ENCODE peak calls at places on chromosomes 5 and 9, in four cellular contexts. N is A549, T is upper lobe of right lung, S is keratinocyte. Q is an unnamed sample.

GRCh38 chr9:9917400-9917799 is 695.4 kb downstream of the PTPRD start:
- DNase-seq in N (no peak), T (no peak), S (no peak), Q (no peak)

GRCh38 chr5:178453224-178453623 is 137.0 kb downstream of the COL23A1 start:
- DNase-seq in N (no peak), T (peak), S (no peak), Q (no peak)

GRCh38 chr9:710951-711745 is 130.3 kb upstream of the DMRT1 start:
- DNase-seq in N (no peak), T (no peak), S (no peak), Q (no peak)

GRCh38 chr9:95506438-95506691 is 10.4 kb downstream of the PTCH1 start:
- DNase-seq in N (peak), T (no peak), S (no peak), Q (peak)

GRCh38 chr5:127813633-127814171 is 110.5 kb downstream of the CCDC192 start:
- DNase-seq in N (peak), T (no peak), S (peak), Q (no peak)

GRCh38 chr9:7780261-7780988 is 19.2 kb downstream of the DMAC1 start:
- DNase-seq in N (no peak), T (no peak), S (no peak), Q (no peak)

GRCh38 chr9:129289883-129290282 is 111.8 kb upstream of the IER5L start:
- DNase-seq in N (no peak), T (peak), S (no peak), Q (no peak)

GRCh38 chr9:40913928-40914673 is 214.4 kb downstream of the FOXD4L6 start:
- DNase-seq in N (no peak), T (no peak), S (no peak), Q (no peak)

GRCh38 chr5:2508514-2508913 is 243.0 kb downstream of the IRX2 start:
- DNase-seq in N (no peak), T (no peak), S (no peak), Q (no peak)

GRCh38 chr5:7754997-7755596 is 95.8 kb downstream of the CFAP90 start:
- DNase-seq in N (peak), T (peak), S (peak), Q (peak)

GRCh38 chr5:41966706-41967105 is 41.6 kb downstream of the FBXO4 start:
- DNase-seq in N (no peak), T (no peak), S (no peak), Q (no peak)

GRCh38 chr5:122517091-122517490 is 205.1 kb downstream of the SNCAIP start:
- DNase-seq in N (no peak), T (no peak), S (no peak), Q (no peak)

GRCh38 chr5:115543365-115543700 is 1.2 kb downstream of the FEM1C start:
- DNase-seq in N (no peak), T (no peak), S (no peak), Q (no peak)

GRCh38 chr9:133127340-133127981 is 6.4 kb upstream of the RALGDS start:
- DNase-seq in N (no peak), T (peak), S (no peak), Q (no peak)

GRCh38 chr5:30930736-30931135 is 262.8 kb upstream of the CDH6 start:
- DNase-seq in N (no peak), T (no peak), S (no peak), Q (no peak)

GRCh38 chr5:64612349-64612961 is 77.8 kb upstream of the SHISAL2B start:
- DNase-seq in N (peak), T (no peak), S (no peak), Q (peak)

GRCh38 chr5:14593326-14594036 is 11.9 kb downstream of the OTULINL start:
- DNase-seq in N (no peak), T (no peak), S (no peak), Q (no peak)

GRCh38 chr5:98769006-98769255 is 4.5 kb upstream of the RGMB start:
- DNase-seq in N (no peak), T (peak), S (no peak), Q (peak)

GRCh38 chr5:53194086-53194485 is 84.5 kb upstream of the MOCS2 start:
- DNase-seq in N (no peak), T (no peak), S (no peak), Q (no peak)

GRCh38 chr5:8685704-8686103 is 816.8 kb downstream of the MTRR start:
- DNase-seq in N (no peak), T (no peak), S (no peak), Q (no peak)

GRCh38 chr5:109560554-109560953 is 129.2 kb upstream of the MAN2A1 start:
- DNase-seq in N (no peak), T (no peak), S (no peak), Q (no peak)

GRCh38 chr5:109563692-109564091 is 126.0 kb upstream of the MAN2A1 start:
- DNase-seq in N (no peak), T (no peak), S (no peak), Q (no peak)

GRCh38 chr5:109566361-109566760 is 123.4 kb upstream of the MAN2A1 start:
- DNase-seq in N (no peak), T (no peak), S (peak), Q (no peak)

GRCh38 chr5:109561447-109561846 is 128.3 kb upstream of the MAN2A1 start:
- DNase-seq in N (no peak), T (no peak), S (no peak), Q (no peak)

GRCh38 chr5:109563189-109563588 is 126.5 kb upstream of the MAN2A1 start:
- DNase-seq in N (no peak), T (no peak), S (no peak), Q (no peak)
- TF ChIP-seq CTCF in N (no peak), T (no peak), S (no peak), Q (no peak)

GRCh38 chr5:172722309-172722815 is 48.6 kb downstream of the DUSP1 start:
- DNase-seq in N (no peak), T (no peak), S (no peak), Q (no peak)
- TF ChIP-seq CTCF in N (no peak), T (no peak), S (no peak), Q (no peak)

DNA sequence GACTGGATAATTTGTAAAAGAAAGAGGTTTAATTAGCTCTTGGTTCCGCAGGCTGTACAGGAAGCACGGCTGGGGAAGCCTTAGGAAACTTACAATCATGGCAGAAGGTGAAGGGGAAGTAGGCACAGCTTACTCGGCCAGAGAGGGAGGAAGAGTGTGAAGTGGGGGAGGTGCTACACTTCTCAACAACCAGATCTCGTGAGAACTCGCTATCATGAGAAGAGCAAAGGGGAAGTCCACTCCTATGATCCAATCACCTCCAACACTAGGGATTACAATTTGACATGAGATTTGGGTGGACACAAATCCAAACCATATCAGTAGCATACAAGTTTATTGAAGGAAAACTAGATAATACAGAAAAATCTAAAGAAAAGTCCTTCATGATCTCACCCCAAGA is 39.9 kb downstream of the NEURL1B start:
- DNase-seq in N (no peak), T (no peak), S (no peak), Q (no peak)
- TF ChIP-seq CTCF in N (no peak), T (no peak), S (no peak), Q (no peak)

DNA sequence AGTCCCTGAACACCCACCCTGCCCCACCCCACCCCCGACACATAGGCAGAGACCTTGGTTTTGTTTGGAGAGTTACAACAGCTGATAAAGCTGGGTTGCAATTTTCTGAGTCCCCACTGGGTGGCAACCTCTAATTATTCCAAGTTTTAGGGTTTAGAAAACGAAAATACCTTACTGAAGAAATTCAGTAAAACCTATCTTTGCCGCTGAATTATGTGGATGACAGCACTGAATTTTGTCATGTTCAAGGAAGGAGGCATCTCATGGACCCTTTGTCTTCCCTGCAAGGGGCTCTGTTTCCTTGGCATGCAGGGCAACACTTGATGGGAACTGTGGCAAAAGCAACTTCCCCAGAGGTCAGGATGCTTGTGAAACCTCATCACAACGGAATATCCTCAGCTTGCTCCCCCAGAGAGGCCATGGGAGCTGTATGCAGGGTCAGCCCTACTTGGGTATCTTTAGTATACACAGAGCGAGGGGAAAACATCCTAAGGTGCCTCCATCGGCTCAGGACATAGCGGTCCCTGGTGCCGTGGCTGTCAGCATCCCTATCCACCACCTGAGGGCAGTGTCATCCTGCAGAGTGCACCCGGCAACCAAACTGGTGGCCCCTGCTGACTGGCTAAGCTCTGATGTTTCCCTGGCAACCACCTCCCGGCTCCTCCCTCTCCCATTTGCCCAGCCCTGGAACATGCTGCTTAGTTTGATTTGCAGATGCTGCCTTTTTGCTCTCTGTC is 123.1 kb downstream of the RXRA start:
- DNase-seq in N (peak), T (peak), S (peak), Q (peak)
- TF ChIP-seq CTCF in N (peak), T (peak), S (peak), Q (peak)

GRCh38 chr9:5866685-5867084 is 24.0 kb upstream of the MLANA start:
- DNase-seq in N (no peak), T (no peak), S (no peak), Q (no peak)
- TF ChIP-seq CTCF in N (no peak), T (no peak), S (no peak), Q (no peak)

GRCh38 chr5:88683506-88684135 is 199.4 kb downstream of the MEF2C start:
- DNase-seq in N (peak), T (no peak), S (no peak), Q (peak)
- TF ChIP-seq CTCF in N (no peak), T (no peak), S (no peak), Q (no peak)

GRCh38 chr5:66498791-66499207 is 97.4 kb upstream of the MAST4 start:
- DNase-seq in N (no peak), T (no peak), S (peak), Q (no peak)
- TF ChIP-seq CTCF in N (no peak), T (peak), S (peak), Q (no peak)

DNA sequence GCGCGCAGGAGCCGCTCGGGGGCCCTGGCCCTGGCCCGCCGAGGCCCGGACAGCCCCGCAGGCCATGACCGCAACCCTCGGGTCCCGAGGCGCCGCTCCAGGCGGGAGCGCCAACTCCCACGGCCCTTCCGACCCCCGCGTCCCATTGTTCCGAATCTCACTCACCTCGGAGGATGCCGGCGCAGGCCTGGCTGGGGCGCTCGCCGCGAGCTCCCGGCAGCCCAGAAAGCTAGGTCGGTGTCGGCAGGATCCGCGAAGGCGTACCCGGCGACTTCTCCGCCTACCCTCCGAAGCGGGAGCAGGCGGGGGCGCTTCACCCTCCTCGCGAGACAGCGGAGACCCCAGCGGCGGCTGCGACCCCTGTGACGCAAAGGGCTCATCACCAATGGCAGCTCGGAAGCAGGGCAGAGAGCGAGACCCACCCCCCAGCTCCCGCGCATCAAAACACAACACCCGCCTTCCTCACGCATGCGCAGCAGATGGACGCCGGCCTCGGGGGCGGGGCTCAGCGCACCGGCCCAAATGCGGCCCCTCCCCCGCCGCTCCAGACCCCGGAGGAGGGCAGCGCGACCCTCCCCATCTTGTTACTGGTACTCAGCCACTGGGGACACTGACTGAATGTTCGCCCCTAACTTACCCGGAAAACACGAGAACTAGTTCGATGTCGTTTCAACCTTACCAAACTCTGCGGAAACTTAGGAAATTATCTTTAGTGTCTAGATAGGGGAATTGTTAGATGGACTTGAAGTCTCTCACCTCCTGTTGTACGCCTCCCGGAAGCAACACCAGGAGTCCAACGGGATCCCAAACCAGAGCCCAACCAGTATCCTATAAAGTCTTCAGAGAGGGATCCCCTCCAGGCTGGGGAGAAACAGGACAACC is 1.3 kb upstream of the SMIM27 start:
- DNase-seq in N (peak), T (peak), S (peak), Q (peak)
- TF ChIP-seq CTCF in N (no peak), T (no peak), S (no peak), Q (no peak)

GRCh38 chr9:134626576-134627416 is 14.8 kb upstream of the COL5A1 start:
- DNase-seq in N (no peak), T (peak), S (no peak), Q (no peak)

GRCh38 chr9:134629586-134630392 is 11.8 kb upstream of the COL5A1 start:
- DNase-seq in N (no peak), T (peak), S (no peak), Q (no peak)

GRCh38 chr9:134629061-134629585 is 12.5 kb upstream of the COL5A1 start:
- DNase-seq in N (no peak), T (peak), S (no peak), Q (no peak)

GRCh38 chr9:134627417-134628353 is 13.9 kb upstream of the COL5A1 start:
- DNase-seq in N (no peak), T (peak), S (no peak), Q (no peak)

GRCh38 chr9:134628354-134628736 is 13.3 kb upstream of the COL5A1 start:
- DNase-seq in N (no peak), T (peak), S (no peak), Q (no peak)
- TF ChIP-seq CTCF in N (no peak), T (no peak), S (no peak), Q (no peak)

GRCh38 chr9:77456829-77457437 is 191.2 kb downstream of the GNA14 start:
- DNase-seq in N (peak), T (peak), S (peak), Q (peak)

GRCh38 chr9:77454668-77455067 is 193.5 kb downstream of the GNA14 start:
- DNase-seq in N (no peak), T (no peak), S (no peak), Q (no peak)

GRCh38 chr9:77460938-77461337 is 187.2 kb downstream of the GNA14 start:
- DNase-seq in N (no peak), T (no peak), S (no peak), Q (no peak)

GRCh38 chr9:77455312-77455927 is 192.7 kb downstream of the GNA14 start:
- DNase-seq in N (peak), T (no peak), S (no peak), Q (peak)

DNA sequence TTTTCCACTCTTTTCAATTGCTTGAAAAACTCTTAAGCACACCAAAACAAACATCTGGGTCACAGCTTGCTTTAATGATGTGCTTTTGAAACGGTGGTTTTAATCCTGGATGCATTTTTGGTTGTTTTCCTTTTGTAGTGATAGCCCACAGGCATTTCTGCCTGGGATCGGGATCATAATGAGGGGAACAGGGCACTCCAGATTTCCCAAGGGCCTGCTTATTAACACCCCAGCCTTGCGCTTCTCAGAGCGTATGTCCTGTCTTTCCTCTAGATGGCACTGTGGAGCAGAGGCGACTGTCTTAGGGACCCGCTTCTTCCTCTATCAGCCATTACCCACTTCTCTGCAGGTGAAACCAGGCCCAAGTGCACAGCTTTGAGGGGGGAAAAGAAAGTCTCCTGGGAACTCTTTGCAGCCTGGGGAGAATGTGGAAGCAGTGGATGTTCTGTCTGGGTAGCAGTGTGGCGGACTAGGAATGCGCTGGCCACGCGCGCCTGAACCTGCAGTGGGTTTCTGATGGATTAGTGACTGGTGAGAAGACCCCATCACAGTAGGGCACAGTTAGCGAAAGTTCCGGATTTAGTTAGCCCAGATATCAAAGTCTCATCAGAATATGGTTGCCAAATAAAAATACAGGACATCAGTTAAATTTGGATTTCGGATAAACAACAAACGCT is 190.1 kb downstream of the GNA14 start:
- DNase-seq in N (peak), T (no peak), S (peak), Q (peak)
- TF ChIP-seq CTCF in N (peak), T (peak), S (peak), Q (peak)

Q was measured in endothelial cell.